ENCODE peak calls at places on chromosomes 11 and 22, in six cellular contexts. S, P, D, M, G and Z are unnamed samples. For H3K4me1, the result is how much of the 10 kb centered on the place peaks cover.

GRCh38 chr11:60891103-60891741 is 15.2 kb downstream of the PRPF19 start:
- DNase-seq in S (no peak), P (peak), D (peak), M (no peak), G (no peak), Z (peak)

GRCh38 chr11:17633987-17634775 is 85.2 kb upstream of the MYOD1 start:
- DNase-seq in S (no peak), P (peak), D (no peak), M (no peak), G (no peak), Z (no peak)

GRCh38 chr11:112163875-112164521 is at the start of gene IL18:
- DNase-seq in S (peak), P (peak), D (peak), M (no peak), G (peak), Z (peak)

GRCh38 chr11:125222494-125222893 is 57.9 kb downstream of the PKNOX2 start:
- DNase-seq in S (no peak), P (no peak), D (no peak), M (no peak), G (no peak), Z (no peak)

GRCh38 chr22:49561338-49561737 is 266.3 kb downstream of the BRD1 start:
- DNase-seq in S (no peak), P (no peak), D (no peak), M (no peak), G (no peak), Z (peak)

GRCh38 chr11:132351050-132351449 is 980.6 kb downstream of the NTM start:
- DNase-seq in S (no peak), P (no peak), D (no peak), M (no peak), G (no peak), Z (no peak)

GRCh38 chr11:70517996-70518907 is 119.9 kb downstream of the CTTN start:
- DNase-seq in S (no peak), P (no peak), D (no peak), M (no peak), G (no peak), Z (no peak)

GRCh38 chr11:67502328-67502979 is 2.7 kb downstream of the PITPNM1 start:
- DNase-seq in S (no peak), P (no peak), D (peak), M (no peak), G (no peak), Z (peak)

GRCh38 chr22:22818861-22819855 is 68.5 kb upstream of the IGLL5 start:
- DNase-seq in S (no peak), P (no peak), D (no peak), M (peak), G (no peak), Z (no peak)

GRCh38 chr11:71349627-71350026 is 97.2 kb upstream of the SHANK2 start:
- DNase-seq in S (no peak), P (no peak), D (no peak), M (no peak), G (no peak), Z (no peak)

GRCh38 chr11:63875506-63875905 is 36.6 kb downstream of the MARK2 start:
- DNase-seq in S (no peak), P (no peak), D (no peak), M (no peak), G (no peak), Z (no peak)

GRCh38 chr22:24548812-24549211 is 6.1 kb downstream of the GUCD1 start:
- DNase-seq in S (no peak), P (no peak), D (no peak), M (no peak), G (no peak), Z (no peak)

GRCh38 chr11:122159173-122159701 is 43.2 kb upstream of the BLID start:
- DNase-seq in S (peak), P (no peak), D (no peak), M (no peak), G (no peak), Z (peak)

GRCh38 chr11:102994101-102994500 is 38.6 kb upstream of the MMP13 start:
- DNase-seq in S (no peak), P (no peak), D (no peak), M (no peak), G (no peak), Z (no peak)

GRCh38 chr11:69080361-69080973 is 31.7 kb downstream of the TPCN2 start:
- DNase-seq in S (peak), P (no peak), D (no peak), M (no peak), G (no peak), Z (no peak)

GRCh38 chr11:66692871-66693331 is 15.2 kb upstream of the RBM4B start:
- DNase-seq in S (no peak), P (no peak), D (no peak), M (no peak), G (no peak), Z (no peak)

GRCh38 chr11:94183886-94184264 is 55.2 kb downstream of the PANX1 start:
- DNase-seq in S (peak), P (peak), D (peak), M (peak), G (no peak), Z (peak)

GRCh38 chr11:70324354-70325115 is 54.0 kb downstream of the PPFIA1 start:
- DNase-seq in S (no peak), P (no peak), D (no peak), M (peak), G (no peak), Z (no peak)

GRCh38 chr11:99246199-99246598 is 225.4 kb downstream of the CNTN5 start:
- DNase-seq in S (no peak), P (no peak), D (no peak), M (no peak), G (no peak), Z (no peak)

DNA sequence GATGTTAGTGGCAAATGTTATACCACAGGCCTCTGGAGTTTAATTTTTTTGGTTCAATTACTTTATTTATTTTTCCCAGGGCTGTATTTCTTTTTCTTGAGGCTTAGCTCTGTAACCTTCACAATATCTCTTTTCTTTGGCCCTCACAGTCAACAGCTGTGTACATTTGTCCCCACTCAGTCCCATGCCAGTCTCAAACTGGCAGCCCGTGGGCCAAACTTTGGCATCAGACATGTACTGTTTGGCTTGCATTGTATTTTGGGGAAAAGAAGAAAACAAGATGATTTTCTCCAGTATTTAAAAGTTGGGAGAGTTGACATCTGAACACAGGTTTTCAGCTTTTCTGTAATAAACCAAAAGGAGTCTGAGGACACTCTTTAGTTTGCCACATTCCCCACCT is 87.1 kb downstream of the PRR5L start:
- DNase-seq in S (no peak), P (no peak), D (no peak), M (no peak), G (no peak), Z (no peak)
- H3K27ac ChIP-seq in S (no peak), P (no peak), D (no peak), M (no peak), G (no peak), Z (no peak)

GRCh38 chr11:36195496-36196346 is 93.5 kb downstream of the COMMD9 start:
- DNase-seq in S (no peak), P (no peak), D (no peak), M (no peak), G (no peak), Z (no peak)
- H3K4me3 ChIP-seq in S (no peak), P (no peak), D (no peak), M (no peak), G (no peak), Z (no peak)

GRCh38 chr11:1044160-1044559 is 7.6 kb upstream of the MUC6 start:
- DNase-seq in S (no peak), P (no peak), D (no peak), M (no peak), G (no peak), Z (no peak)
- H3K4me1 ChIP-seq in S (under half), P (under half), D (under half), M (under half), G (under half), Z (under half)

DNA sequence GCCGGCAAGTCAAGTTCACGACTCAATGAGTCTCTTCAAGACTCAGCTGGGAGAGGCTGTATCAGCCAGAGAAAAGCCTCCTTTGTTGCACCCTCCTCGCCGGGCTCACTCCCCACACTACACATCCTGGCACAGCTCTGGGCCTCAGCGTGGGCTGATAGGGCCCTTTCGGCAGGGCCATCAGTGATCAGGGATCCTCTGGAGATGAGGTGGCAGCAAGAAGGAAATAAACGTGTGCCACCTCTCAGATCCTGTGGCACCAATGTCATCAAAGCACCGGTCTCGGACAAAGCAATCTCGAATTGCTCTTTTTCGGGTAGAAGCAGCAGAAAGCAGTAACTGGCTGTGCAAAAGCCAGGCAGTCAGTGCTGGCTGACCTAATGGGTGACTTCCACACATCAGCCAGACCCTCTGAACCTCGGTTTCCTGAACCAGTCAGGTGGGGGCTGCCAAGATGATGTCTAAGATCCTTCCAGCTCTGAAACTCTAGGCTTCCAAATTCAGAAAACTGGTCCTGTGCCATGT is 2.1 kb downstream of the EHD1 start:
- DNase-seq in S (no peak), P (no peak), D (no peak), M (peak), G (no peak), Z (peak)
- H3K27ac ChIP-seq in S (peak), P (no peak), D (peak), M (peak), G (peak), Z (peak)